ENCODE peak calls at places on chromosomes 7 and 10, in ten cellular contexts. X, R, P, W, Q, M, N, K, J and U are unnamed samples.

GRCh38 chr10:13092446-13093102 is 7.4 kb upstream of the OPTN start:
- DNase-seq in J (no peak), X (peak), P (no peak), K (no peak), Q (no peak), N (no peak), W (no peak), R (no peak), M (no peak), U (no peak)

GRCh38 chr10:8331896-8332729 is 277.6 kb downstream of the GATA3 start:
- DNase-seq in N (peak), M (peak), W (peak), J (peak), P (peak), Q (no peak), X (no peak), K (no peak), R (peak), U (no peak)

GRCh38 chr10:102119417-102120141 is 589 bp downstream of the LDB1 start:
- DNase-seq in J (peak), R (no peak), X (no peak), Q (no peak), N (peak), P (no peak), W (peak), K (no peak), M (peak), U (no peak)

GRCh38 chr7:104979167-104979841 is 34.7 kb upstream of the KMT2E start:
- DNase-seq in N (no peak), K (no peak), P (no peak), J (no peak), W (no peak), R (no peak), M (peak), Q (no peak), X (no peak), U (no peak)

GRCh38 chr10:70772627-70773026 is 12.6 kb downstream of the TBATA start:
- DNase-seq in R (no peak), N (no peak), J (peak), W (no peak), M (no peak), K (no peak), P (no peak), X (no peak), Q (no peak), U (no peak)

GRCh38 chr10:77618117-77618516 is 19.5 kb downstream of the KCNMA1 start:
- DNase-seq in P (no peak), R (no peak), N (no peak), X (no peak), J (no peak), M (no peak), W (no peak), Q (no peak), K (no peak), U (no peak)

GRCh38 chr10:79005126-79005820 is 63.5 kb upstream of the ZMIZ1 start:
- DNase-seq in N (no peak), J (no peak), P (no peak), M (no peak), R (no peak), Q (no peak), W (no peak), K (no peak), X (no peak), U (no peak)

GRCh38 chr7:92025260-92025659 is 84.6 kb downstream of the AKAP9 start:
- DNase-seq in Q (no peak), N (no peak), P (no peak), R (peak), X (no peak), W (no peak), K (no peak), J (no peak), M (no peak), U (no peak)

GRCh38 chr7:12985228-12985627 is 297.8 kb downstream of the ARL4A start:
- DNase-seq in X (no peak), W (no peak), R (no peak), N (no peak), J (no peak), Q (no peak), M (no peak), K (no peak), P (no peak), U (no peak)

GRCh38 chr10:79202188-79203013 is 133.6 kb downstream of the ZMIZ1 start:
- DNase-seq in P (no peak), J (peak), R (no peak), W (no peak), K (peak), M (peak), Q (no peak), N (no peak), X (no peak), U (no peak)

GRCh38 chr10:132696728-132697567 is 89.0 kb downstream of the NKX6-2 start:
- DNase-seq in Q (no peak), K (no peak), X (no peak), M (no peak), R (no peak), P (no peak), N (no peak), W (no peak), J (no peak), U (no peak)

GRCh38 chr7:28811990-28812389 is 146.1 kb downstream of the TRIL start:
- DNase-seq in N (no peak), M (no peak), K (peak), J (no peak), P (no peak), W (no peak), X (no peak), Q (no peak), R (no peak), U (no peak)

GRCh38 chr7:109322833-109323232 is 753.2 kb downstream of the DNAJB9 start:
- DNase-seq in N (no peak), J (no peak), R (no peak), Q (no peak), W (no peak), X (no peak), P (no peak), K (no peak), M (no peak), U (no peak)

GRCh38 chr10:96229568-96230030 is 41.8 kb downstream of the BLNK start:
- DNase-seq in P (peak), R (peak), M (peak), Q (peak), W (peak), N (peak), J (peak), X (no peak), K (peak), U (no peak)

GRCh38 chr10:93376372-93377296 is 105.5 kb downstream of the MYOF start:
- DNase-seq in R (peak), J (peak), Q (peak), N (no peak), M (peak), W (peak), P (peak), K (peak), X (no peak), U (no peak)

GRCh38 chr7:28725045-28725630 is 233.0 kb downstream of the TRIL start:
- DNase-seq in W (no peak), N (no peak), K (no peak), M (no peak), R (no peak), Q (no peak), X (no peak), J (no peak), P (no peak), U (no peak)

GRCh38 chr7:40057292-40057691 is 77.1 kb downstream of the MPLKIP start:
- DNase-seq in N (no peak), W (no peak), M (peak), P (no peak), J (no peak), R (no peak), X (no peak), K (no peak), Q (no peak), U (peak)

GRCh38 chr10:36720931-36721330 is 404.5 kb upstream of the ANKRD30A start:
- DNase-seq in R (no peak), J (no peak), Q (no peak), W (no peak), K (no peak), N (no peak), M (no peak), P (no peak), X (no peak), U (no peak)

GRCh38 chr10:58781873-58782488 is 269.3 kb downstream of the BICC1 start:
- DNase-seq in X (no peak), P (no peak), K (peak), W (peak), J (peak), N (no peak), R (peak), M (peak), Q (peak), U (no peak)

GRCh38 chr7:4416436-4417092 is 265.5 kb upstream of the FOXK1 start:
- DNase-seq in Q (no peak), R (no peak), W (no peak), K (peak), M (no peak), X (peak), P (no peak), N (no peak), J (peak), U (no peak)